ENCODE peak calls at places on chromosome 7, in four cellular contexts. Z is activated B cell treated with CpG ODN at 0.5 μM for 24 hours, Y is glutamatergic neuron, V is PC-3. T is an unnamed sample.

GRCh38 chr7:107742678-107743566 is 1.0 kb upstream of the CBLL1 start:
- DNase-seq in Z (peak), Y (peak), V (no peak), T (no peak)

GRCh38 chr7:159026271-159027047 is 118.2 kb downstream of the VIPR2 start:
- DNase-seq in Z (no peak), Y (no peak), V (no peak), T (no peak)

GRCh38 chr7:2604608-2605174 is 27.1 kb upstream of the TTYH3 start:
- DNase-seq in Z (no peak), Y (no peak), V (no peak), T (no peak)

GRCh38 chr7:78195281-78195680 is 396.7 kb downstream of the PHTF2 start:
- DNase-seq in Z (no peak), Y (no peak), V (no peak), T (no peak)

GRCh38 chr7:154777489-154777888 is 225.4 kb downstream of the PAXIP1 start:
- DNase-seq in Z (no peak), Y (no peak), V (no peak), T (no peak)

GRCh38 chr7:14902589-14902963 is at the start of gene DGKB:
- DNase-seq in Z (no peak), Y (peak), V (no peak), T (no peak)

GRCh38 chr7:28539289-28539981 is 127.1 kb downstream of the CREB5 start:
- DNase-seq in Z (no peak), Y (no peak), V (no peak), T (peak)

GRCh38 chr7:103113164-103113563 is 35.7 kb downstream of the NAPEPLD start:
- DNase-seq in Z (no peak), Y (no peak), V (peak), T (no peak)

GRCh38 chr7:139452948-139453672 is 30.4 kb downstream of the KLRG2 start:
- DNase-seq in Z (no peak), Y (no peak), V (no peak), T (no peak)

GRCh38 chr7:27183682-27184341 is 1.2 kb downstream of the HOXA11 start:
- DNase-seq in Z (peak), Y (peak), V (no peak), T (no peak)

GRCh38 chr7:96169439-96169838 is 152.5 kb downstream of the SLC25A13 start:
- DNase-seq in Z (no peak), Y (no peak), V (no peak), T (no peak)

GRCh38 chr7:131546126-131546525 is 10.3 kb downstream of the PODXL start:
- DNase-seq in Z (no peak), Y (no peak), V (no peak), T (no peak)

GRCh38 chr7:121449304-121449703 is 53.2 kb upstream of the FAM3C start:
- DNase-seq in Z (no peak), Y (no peak), V (peak), T (no peak)

GRCh38 chr7:521221-522070 is 1.8 kb upstream of the PDGFA start:
- DNase-seq in Z (peak), Y (peak), V (peak), T (peak)

GRCh38 chr7:114086906-114087651 is 168.3 kb upstream of the PPP1R3A start:
- DNase-seq in Z (no peak), Y (peak), V (no peak), T (no peak)

GRCh38 chr7:117051808-117052207 is 98.5 kb downstream of the ST7 start:
- DNase-seq in Z (no peak), Y (no peak), V (no peak), T (no peak)

GRCh38 chr7:1292972-1293830 is 60.5 kb downstream of the UNCX start:
- DNase-seq in Z (no peak), Y (no peak), V (no peak), T (no peak)

GRCh38 chr7:70072220-70072619 is 473.9 kb downstream of the AUTS2 start:
- DNase-seq in Z (no peak), Y (no peak), V (no peak), T (no peak)

GRCh38 chr7:144787127-144787526 is 48.7 kb downstream of the TPK1 start:
- DNase-seq in Z (no peak), Y (no peak), V (peak), T (no peak)
- TF ChIP-seq CTCF in Z (no peak), Y (peak), V (peak), T (peak)

GRCh38 chr7:68063171-68063570 is 1066.5 kb downstream of the TYW1 start:
- DNase-seq in Z (no peak), Y (peak), V (no peak), T (no peak)
- TF ChIP-seq CTCF in Z (no peak), Y (peak), V (peak), T (peak)

GRCh38 chr7:123355576-123356195 is 155.9 kb upstream of the SLC13A1 start:
- DNase-seq in Z (no peak), Y (no peak), V (peak), T (no peak)
- TF ChIP-seq CTCF in Z (no peak), Y (peak), V (no peak), T (no peak)

GRCh38 chr7:143321734-143322133 is 5.8 kb downstream of the CLCN1 start:
- DNase-seq in Z (no peak), Y (no peak), V (peak), T (no peak)
- TF ChIP-seq CTCF in Z (no peak), Y (no peak), V (peak), T (no peak)